ENCODE peak calls at places on chromosomes 16 and 17, in four cellular contexts. One of them, this sample, is unnamed.

GRCh38 chr17:45184144-45184543 is 22.5 kb downstream of the HEXIM2 start:
- DNase-seq in astrocyte of the spinal cord: no peak
- DNase-seq in substantia nigra: no peak
- DNase-seq in tibial nerve: no peak
- DNase-seq in this sample: no peak

GRCh38 chr17:40018211-40019121 is 3.2 kb downstream of the CSF3 start:
- DNase-seq in astrocyte of the spinal cord: no peak
- DNase-seq in substantia nigra: no peak
- DNase-seq in tibial nerve: no peak
- DNase-seq in this sample: no peak

GRCh38 chr17:38867179-38867994 is 2.5 kb upstream of the LASP1 start:
- DNase-seq in astrocyte of the spinal cord: peak
- DNase-seq in substantia nigra: peak
- DNase-seq in tibial nerve: peak
- DNase-seq in this sample: peak

GRCh38 chr17:17417718-17418151 is 59.1 kb upstream of the MED9 start:
- DNase-seq in astrocyte of the spinal cord: no peak
- DNase-seq in substantia nigra: no peak
- DNase-seq in tibial nerve: no peak
- DNase-seq in this sample: no peak

GRCh38 chr16:16131659-16132058 is 91.6 kb downstream of the ABCC6 start:
- DNase-seq in astrocyte of the spinal cord: no peak
- DNase-seq in substantia nigra: no peak
- DNase-seq in tibial nerve: no peak
- DNase-seq in this sample: no peak

GRCh38 chr16:84115919-84116719 is 623 bp downstream of the MBTPS1 start:
- DNase-seq in astrocyte of the spinal cord: peak
- DNase-seq in substantia nigra: peak
- DNase-seq in tibial nerve: no peak
- DNase-seq in this sample: no peak

GRCh38 chr17:73103661-73104335 is 11.3 kb upstream of the SLC39A11 start:
- DNase-seq in astrocyte of the spinal cord: peak
- DNase-seq in substantia nigra: no peak
- DNase-seq in tibial nerve: no peak
- DNase-seq in this sample: no peak

GRCh38 chr17:80999224-81000088 is 7.8 kb downstream of the CHMP6 start:
- DNase-seq in astrocyte of the spinal cord: no peak
- DNase-seq in substantia nigra: no peak
- DNase-seq in tibial nerve: no peak
- DNase-seq in this sample: no peak

GRCh38 chr17:46950997-46951621 is 27.9 kb downstream of the RPRML start:
- DNase-seq in astrocyte of the spinal cord: no peak
- DNase-seq in substantia nigra: no peak
- DNase-seq in tibial nerve: no peak
- DNase-seq in this sample: no peak

GRCh38 chr17:77908501-77908900 is 50.0 kb upstream of the TNRC6C start:
- DNase-seq in astrocyte of the spinal cord: no peak
- DNase-seq in substantia nigra: no peak
- DNase-seq in tibial nerve: no peak
- DNase-seq in this sample: no peak

GRCh38 chr16:19113577-19114358 is at the start of gene ITPRIPL2:
- DNase-seq in astrocyte of the spinal cord: peak
- DNase-seq in substantia nigra: peak
- DNase-seq in tibial nerve: peak
- DNase-seq in this sample: peak

GRCh38 chr16:67516296-67517177 is 12.1 kb upstream of the RIPOR1 start:
- DNase-seq in astrocyte of the spinal cord: peak
- DNase-seq in substantia nigra: no peak
- DNase-seq in tibial nerve: no peak
- DNase-seq in this sample: no peak

GRCh38 chr16:23072084-23072599 is 77.1 kb downstream of the USP31 start:
- DNase-seq in astrocyte of the spinal cord: peak
- DNase-seq in substantia nigra: peak
- DNase-seq in tibial nerve: peak
- DNase-seq in this sample: peak

GRCh38 chr17:45018514-45019176 is 32.8 kb downstream of the DCAKD start:
- DNase-seq in astrocyte of the spinal cord: no peak
- DNase-seq in substantia nigra: no peak
- DNase-seq in tibial nerve: no peak
- DNase-seq in this sample: peak

GRCh38 chr17:1871743-1872142 is 41.9 kb downstream of the RPA1 start:
- DNase-seq in astrocyte of the spinal cord: no peak
- DNase-seq in substantia nigra: no peak
- DNase-seq in tibial nerve: no peak
- DNase-seq in this sample: no peak

GRCh38 chr16:4081577-4082021 is 34.6 kb downstream of the ADCY9 start:
- DNase-seq in astrocyte of the spinal cord: no peak
- DNase-seq in substantia nigra: no peak
- DNase-seq in tibial nerve: no peak
- DNase-seq in this sample: no peak

GRCh38 chr17:50558955-50559614 is 1.4 kb upstream of the CACNA1G start:
- DNase-seq in astrocyte of the spinal cord: no peak
- DNase-seq in substantia nigra: no peak
- DNase-seq in tibial nerve: no peak
- DNase-seq in this sample: no peak

GRCh38 chr17:63399316-63399715 is 46.8 kb downstream of the CYB561 start:
- DNase-seq in astrocyte of the spinal cord: peak
- DNase-seq in substantia nigra: no peak
- DNase-seq in tibial nerve: no peak
- DNase-seq in this sample: no peak

GRCh38 chr17:81641825-81642489 is 5.0 kb downstream of the TSPAN10 start:
- DNase-seq in astrocyte of the spinal cord: peak
- DNase-seq in substantia nigra: no peak
- DNase-seq in tibial nerve: no peak
- DNase-seq in this sample: no peak

GRCh38 chr17:45098869-45099616 is 33.3 kb downstream of the PLCD3 start:
- DNase-seq in astrocyte of the spinal cord: peak
- DNase-seq in substantia nigra: peak
- DNase-seq in tibial nerve: peak
- DNase-seq in this sample: peak

GRCh38 chr17:80789356-80789902 is 202.2 kb upstream of the CHMP6 start:
- DNase-seq in astrocyte of the spinal cord: peak
- DNase-seq in substantia nigra: no peak
- DNase-seq in tibial nerve: peak
- DNase-seq in this sample: no peak

GRCh38 chr16:82832861-82833260 is 206.1 kb downstream of the CDH13 start:
- DNase-seq in astrocyte of the spinal cord: peak
- DNase-seq in substantia nigra: no peak
- DNase-seq in tibial nerve: no peak
- DNase-seq in this sample: no peak

GRCh38 chr16:89495121-89495520 is 4.8 kb upstream of the ANKRD11 start:
- DNase-seq in astrocyte of the spinal cord: peak
- DNase-seq in substantia nigra: no peak
- DNase-seq in tibial nerve: no peak
- DNase-seq in this sample: no peak

GRCh38 chr16:67926181-67926742 is 5.4 kb downstream of the CTRL start:
- DNase-seq in astrocyte of the spinal cord: peak
- DNase-seq in substantia nigra: peak
- DNase-seq in tibial nerve: no peak
- DNase-seq in this sample: peak

GRCh38 chr17:16928406-16929280 is 43.3 kb downstream of the TNFRSF13B start:
- DNase-seq in astrocyte of the spinal cord: no peak
- DNase-seq in substantia nigra: no peak
- DNase-seq in tibial nerve: no peak
- DNase-seq in this sample: no peak

GRCh38 chr16:66830422-66831404 is at the start of gene NAE1:
- DNase-seq in astrocyte of the spinal cord: peak
- DNase-seq in substantia nigra: peak
- DNase-seq in tibial nerve: peak
- DNase-seq in this sample: peak

This sample was measured in hypothalamus.